ENCODE peak calls at places on chromosomes 13 and 19, in six cellular contexts. C, K, V, A, B and E are unnamed samples.

GRCh38 chr19:39139305-39140194 is 14.0 kb downstream of the PAK4 start:
- DNase-seq in C (no peak), K (no peak), V (no peak), A (no peak), B (no peak), E (no peak)

GRCh38 chr13:107133950-107134349 is 566.0 kb upstream of the ARGLU1 start:
- DNase-seq in C (no peak), K (no peak), V (no peak), A (no peak), B (no peak), E (no peak)

GRCh38 chr13:77584111-77584510 is 48.6 kb downstream of the SCEL start:
- DNase-seq in C (no peak), K (no peak), V (no peak), A (no peak), B (no peak), E (no peak)

GRCh38 chr13:24271611-24272451 is 37.5 kb upstream of the C1QTNF9 start:
- DNase-seq in C (no peak), K (no peak), V (no peak), A (peak; percentile 70), B (peak; percentile 77), E (peak; percentile 60)

GRCh38 chr13:45280751-45281634 is 60.0 kb downstream of the TPT1 start:
- DNase-seq in C (peak; percentile 27), K (peak; percentile 79), V (peak; percentile 20), A (no peak), B (peak; percentile 73), E (peak; percentile 79)

GRCh38 chr13:113345486-113345885 is 18.4 kb downstream of the GRTP1 start:
- DNase-seq in C (no peak), K (no peak), V (no peak), A (no peak), B (no peak), E (no peak)

GRCh38 chr13:74136089-74136658 is 2.0 kb upstream of the KLF12 start:
- DNase-seq in C (no peak), K (no peak), V (no peak), A (no peak), B (peak; percentile 58), E (peak; percentile 62)

GRCh38 chr13:20579193-20579592 is 12.2 kb downstream of the IFT88 start:
- DNase-seq in C (no peak), K (no peak), V (no peak), A (no peak), B (no peak), E (no peak)

GRCh38 chr13:51674276-51674675 is 90.0 kb downstream of the WDFY2 start:
- DNase-seq in C (no peak), K (peak; percentile 12), V (no peak), A (no peak), B (no peak), E (no peak)

GRCh38 chr13:35838356-35838755 is 292.8 kb downstream of the DCLK1 start:
- DNase-seq in C (no peak), K (peak; percentile 3), V (no peak), A (no peak), B (no peak), E (peak; percentile 89)

GRCh38 chr13:28429685-28430290 is 65.1 kb downstream of the FLT1 start:
- DNase-seq in C (peak; percentile 76), K (no peak), V (no peak), A (peak; percentile 84), B (no peak), E (no peak)

GRCh38 chr13:39876258-39876657 is 220.8 kb downstream of the COG6 start:
- DNase-seq in C (no peak), K (no peak), V (no peak), A (no peak), B (no peak), E (peak; percentile 90)

GRCh38 chr13:23427342-23428182 is 5.9 kb downstream of the SACS start:
- DNase-seq in C (no peak), K (no peak), V (no peak), A (no peak), B (no peak), E (peak; percentile 96)

GRCh38 chr13:38394777-38395504 is 45.3 kb downstream of the UFM1 start:
- DNase-seq in C (no peak), K (no peak), V (no peak), A (no peak), B (no peak), E (no peak)

GRCh38 chr13:51494151-51494550 is 41.3 kb upstream of the INTS6 start:
- DNase-seq in C (no peak), K (no peak), V (no peak), A (no peak), B (no peak), E (no peak)

GRCh38 chr13:97496511-97496910 is 62.5 kb downstream of the RAP2A start:
- DNase-seq in C (no peak), K (no peak), V (no peak), A (no peak), B (no peak), E (no peak)

GRCh38 chr19:50432658-50433057 is at the start of gene MYBPC2:
- DNase-seq in C (no peak), K (no peak), V (no peak), A (no peak), B (no peak), E (no peak)

GRCh38 chr19:48090281-48090802 is 20.3 kb downstream of the PLA2G4C start:
- DNase-seq in C (no peak), K (no peak), V (no peak), A (no peak), B (no peak), E (no peak)

GRCh38 chr13:83065136-83065535 is 817.1 kb downstream of the SLITRK1 start:
- DNase-seq in C (no peak), K (no peak), V (no peak), A (no peak), B (no peak), E (no peak)

GRCh38 chr13:50128406-50129048 is 113.3 kb downstream of the KCNRG start:
- DNase-seq in C (no peak), K (no peak), V (no peak), A (no peak), B (no peak), E (no peak)

GRCh38 chr13:90868321-90868920 is 479.1 kb upstream of the MIR17HG start:
- DNase-seq in C (no peak), K (peak; percentile 8), V (peak; percentile 47), A (no peak), B (no peak), E (peak; percentile 23)

GRCh38 chr19:36246006-36246391 is 31.1 kb downstream of the ZNF146 start:
- DNase-seq in C (no peak), K (no peak), V (no peak), A (no peak), B (peak; percentile 41), E (no peak)
- H3K9me3 ChIP-seq in C (no peaks in the 10 kb centered on the region), K (peaks cover 4% of the 10 kb centered on the region), V (peaks cover 2% of the 10 kb centered on the region), A (no peaks in the 10 kb centered on the region), B (no peaks in the 10 kb centered on the region), E (no peaks in the 10 kb centered on the region)

GRCh38 chr19:31344403-31344802 is 4.8 kb downstream of the TSHZ3 start:
- DNase-seq in C (no peak), K (no peak), V (no peak), A (no peak), B (peak; percentile 37), E (no peak)
- H3K27me3 ChIP-seq in C (no peaks in the 10 kb centered on the region), K (no peaks in the 10 kb centered on the region), V (peaks cover 16% of the 10 kb centered on the region), A (no peaks in the 10 kb centered on the region), B (no peaks in the 10 kb centered on the region), E (peaks cover 8% of the 10 kb centered on the region)

GRCh38 chr19:35860436-35860817 is 3.7 kb downstream of the KIRREL2 start:
- DNase-seq in C (no peak), K (no peak), V (no peak), A (no peak), B (no peak), E (no peak)
- TF ChIP-seq MAX in C (no peak), K (no peak), V (no peak), A (no peak), B (no peak), E (no peak)

DNA sequence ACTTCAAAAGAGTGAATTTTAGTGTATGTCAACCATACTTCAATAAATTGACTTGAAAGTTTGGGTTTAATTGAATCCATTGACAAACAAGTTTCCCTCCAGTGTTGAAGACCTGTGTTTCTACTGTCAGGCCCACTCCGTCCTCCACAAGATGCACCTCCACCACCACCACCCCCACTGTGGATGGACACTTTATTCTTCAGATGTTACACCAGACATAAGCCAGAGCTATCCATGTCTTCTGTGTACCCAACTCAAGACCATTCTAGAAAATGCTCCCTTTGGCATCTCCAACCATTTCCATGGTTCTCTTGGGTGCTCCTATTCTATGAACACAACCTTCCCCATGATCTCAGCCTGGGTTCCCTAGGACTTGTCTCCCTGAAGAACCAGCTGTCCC is 207.0 kb downstream of the COL4A1 start:
- DNase-seq in C (no peak), K (no peak), V (no peak), A (no peak), B (no peak), E (no peak)
- H3K9me3 ChIP-seq in C (peaks cover 6% of the 10 kb centered on the region), K (no peaks in the 10 kb centered on the region), V (no peaks in the 10 kb centered on the region), A (no peaks in the 10 kb centered on the region), B (peaks cover 9% of the 10 kb centered on the region), E (no peaks in the 10 kb centered on the region)